ENCODE peak calls at places on chromosomes 11 and 22, in ten cellular contexts. T, Z, F, W, G, L, S, X, P and Y are unnamed samples.

GRCh38 chr11:118884613-118885274 is 1.1 kb downstream of the CXCR5 start:
- DNase-seq in T (no peak), Z (no peak), F (no peak), W (no peak), G (no peak), L (no peak), S (no peak), X (no peak), P (no peak), Y (no peak)

GRCh38 chr11:112656772-112657428 is 304.3 kb upstream of the NCAM1 start:
- DNase-seq in T (no peak), Z (peak), F (no peak), W (peak), G (peak), L (no peak), S (no peak), X (no peak), P (no peak), Y (no peak)

GRCh38 chr11:12577746-12578644 is 96.2 kb upstream of the TEAD1 start:
- DNase-seq in T (no peak), Z (no peak), F (no peak), W (peak), G (no peak), L (no peak), S (no peak), X (no peak), P (no peak), Y (no peak)

GRCh38 chr11:31874631-31875191 is 63.6 kb upstream of the PAX6 start:
- DNase-seq in T (no peak), Z (no peak), F (no peak), W (no peak), G (no peak), L (no peak), S (no peak), X (no peak), P (no peak), Y (no peak)

GRCh38 chr22:26918236-26918635 is 260.8 kb downstream of the MIAT start:
- DNase-seq in T (no peak), Z (no peak), F (no peak), W (no peak), G (no peak), L (no peak), S (no peak), X (no peak), P (no peak), Y (no peak)

GRCh38 chr11:112388496-112388895 is 127.8 kb upstream of the PLET1 start:
- DNase-seq in T (no peak), Z (no peak), F (no peak), W (no peak), G (no peak), L (no peak), S (no peak), X (no peak), P (no peak), Y (no peak)

GRCh38 chr11:62399868-62400245 is 19.0 kb upstream of the SCGB1A1 start:
- DNase-seq in T (no peak), Z (no peak), F (no peak), W (no peak), G (no peak), L (no peak), S (no peak), X (no peak), P (no peak), Y (no peak)

GRCh38 chr11:20161230-20161918 is 1.1 kb upstream of the DBX1 start:
- DNase-seq in T (no peak), Z (no peak), F (no peak), W (no peak), G (no peak), L (no peak), S (no peak), X (no peak), P (no peak), Y (no peak)

GRCh38 chr11:111631666-111632039 is 29.4 kb downstream of the SIK2 start:
- DNase-seq in T (no peak), Z (peak), F (no peak), W (peak), G (peak), L (no peak), S (no peak), X (no peak), P (no peak), Y (peak)

GRCh38 chr11:279966-280761 is 2.0 kb downstream of the NLRP6 start:
- DNase-seq in T (peak), Z (peak), F (peak), W (peak), G (no peak), L (peak), S (no peak), X (no peak), P (no peak), Y (no peak)

GRCh38 chr11:78344676-78345075 is 72.9 kb downstream of the GAB2 start:
- DNase-seq in T (no peak), Z (no peak), F (no peak), W (no peak), G (no peak), L (no peak), S (no peak), X (no peak), P (no peak), Y (no peak)

GRCh38 chr22:49290286-49290685 is 537.4 kb downstream of the BRD1 start:
- DNase-seq in T (no peak), Z (no peak), F (no peak), W (no peak), G (no peak), L (no peak), S (no peak), X (no peak), P (no peak), Y (no peak)

GRCh38 chr11:65291613-65292012 is 23.1 kb upstream of the CDC42EP2 start:
- DNase-seq in T (no peak), Z (peak), F (no peak), W (peak), G (no peak), L (peak), S (no peak), X (no peak), P (peak), Y (no peak)

GRCh38 chr22:42720263-42721044 is at the start of gene A4GALT:
- DNase-seq in T (no peak), Z (no peak), F (peak), W (no peak), G (no peak), L (no peak), S (no peak), X (no peak), P (no peak), Y (no peak)

GRCh38 chr11:70281114-70281729 is 10.7 kb downstream of the PPFIA1 start:
- DNase-seq in T (no peak), Z (peak), F (no peak), W (peak), G (no peak), L (no peak), S (no peak), X (no peak), P (peak), Y (no peak)

GRCh38 chr11:115241899-115242298 is 262.3 kb downstream of the CADM1 start:
- DNase-seq in T (no peak), Z (no peak), F (no peak), W (no peak), G (no peak), L (no peak), S (no peak), X (no peak), P (no peak), Y (no peak)

GRCh38 chr11:10303558-10304363 is 1.1 kb upstream of the ADM start:
- DNase-seq in T (peak), Z (peak), F (peak), W (no peak), G (peak), L (peak), S (no peak), X (no peak), P (no peak), Y (no peak)

GRCh38 chr11:47464479-47464878 is 15.5 kb upstream of the RAPSN start:
- DNase-seq in T (no peak), Z (peak), F (no peak), W (peak), G (peak), L (peak), S (no peak), X (no peak), P (no peak), Y (no peak)

GRCh38 chr11:106875013-106875412 is 143.3 kb downstream of the GUCY1A2 start:
- DNase-seq in T (no peak), Z (no peak), F (no peak), W (peak), G (no peak), L (no peak), S (no peak), X (no peak), P (no peak), Y (no peak)

GRCh38 chr11:35288817-35289541 is 130.4 kb downstream of the SLC1A2 start:
- DNase-seq in T (no peak), Z (peak), F (no peak), W (peak), G (peak), L (peak), S (no peak), X (no peak), P (no peak), Y (no peak)

GRCh38 chr11:123194308-123195181 is 503 bp downstream of the CLMP start:
- DNase-seq in T (no peak), Z (peak), F (peak), W (no peak), G (no peak), L (no peak), S (no peak), X (no peak), P (no peak), Y (no peak)

GRCh38 chr22:44546686-44547310 is 48.8 kb upstream of the RTL6 start:
- DNase-seq in T (no peak), Z (no peak), F (no peak), W (no peak), G (no peak), L (no peak), S (no peak), X (no peak), P (no peak), Y (no peak)

GRCh38 chr11:130088909-130089668 is 19.4 kb downstream of the APLP2 start:
- DNase-seq in T (no peak), Z (no peak), F (no peak), W (no peak), G (no peak), L (no peak), S (no peak), X (no peak), P (no peak), Y (no peak)

GRCh38 chr11:116137753-116138152 is 633.5 kb upstream of the CADM1 start:
- DNase-seq in T (no peak), Z (no peak), F (no peak), W (no peak), G (no peak), L (no peak), S (no peak), X (no peak), P (no peak), Y (no peak)

GRCh38 chr22:27074016-27074415 is 416.6 kb downstream of the MIAT start:
- DNase-seq in T (no peak), Z (no peak), F (no peak), W (peak), G (no peak), L (no peak), S (no peak), X (no peak), P (no peak), Y (no peak)

GRCh38 chr11:96213500-96213899 is 129.5 kb downstream of the MAML2 start:
- DNase-seq in T (no peak), Z (peak), F (no peak), W (peak), G (peak), L (no peak), S (no peak), X (no peak), P (no peak), Y (no peak)

GRCh38 chr11:106763516-106763915 is 254.8 kb downstream of the GUCY1A2 start:
- DNase-seq in T (no peak), Z (no peak), F (no peak), W (peak), G (no peak), L (no peak), S (no peak), X (no peak), P (no peak), Y (no peak)

GRCh38 chr11:117511981-117512448 is 184.4 kb downstream of the CEP164 start:
- DNase-seq in T (peak), Z (no peak), F (no peak), W (no peak), G (no peak), L (no peak), S (no peak), X (no peak), P (no peak), Y (no peak)

GRCh38 chr11:125141686-125142535 is 22.6 kb upstream of the PKNOX2 start:
- DNase-seq in T (peak), Z (peak), F (peak), W (no peak), G (no peak), L (no peak), S (peak), X (peak), P (peak), Y (no peak)

GRCh38 chr11:3860360-3860759 is 4.9 kb downstream of the STIM1 start:
- DNase-seq in T (no peak), Z (peak), F (no peak), W (no peak), G (no peak), L (no peak), S (no peak), X (peak), P (no peak), Y (no peak)

GRCh38 chr11:71336176-71336995 is 84.0 kb upstream of the SHANK2 start:
- DNase-seq in T (no peak), Z (no peak), F (no peak), W (no peak), G (no peak), L (no peak), S (no peak), X (no peak), P (no peak), Y (no peak)